ENCODE peak calls at places on chromosomes 11 and 22, in four cellular contexts. C is gastrocnemius medialis, J is heart right ventricle, O is stomach. B is an unnamed sample.

GRCh38 chr11:94740975-94741707 is 27.0 kb upstream of the AMOTL1 start:
- DNase-seq in C (no peak), J (peak; percentile 31), O (no peak), B (no peak)

GRCh38 chr11:123570939-123571590 is 83.4 kb downstream of the SCN3B start:
- DNase-seq in C (no peak), J (no peak), O (no peak), B (no peak)

GRCh38 chr11:2521681-2522630 is 77.1 kb downstream of the KCNQ1 start:
- DNase-seq in C (peak; percentile 0), J (no peak), O (peak; percentile 17), B (no peak)

GRCh38 chr11:43925063-43925931 is 17.1 kb upstream of the C11orf96 start:
- DNase-seq in C (no peak), J (no peak), O (no peak), B (no peak)

GRCh38 chr11:115408036-115408911 is 95.9 kb downstream of the CADM1 start:
- DNase-seq in C (no peak), J (no peak), O (no peak), B (no peak)

GRCh38 chr11:64913171-64913727 is 3.8 kb downstream of the ATG2A start:
- DNase-seq in C (no peak), J (no peak), O (no peak), B (no peak)

GRCh38 chr22:36257308-36257707 is 4.4 kb downstream of the APOL1 start:
- DNase-seq in C (no peak), J (no peak), O (no peak), B (no peak)

GRCh38 chr11:67468056-67468455 is 995 bp downstream of the TMEM134 start:
- DNase-seq in C (no peak), J (no peak), O (peak; percentile 96), B (no peak)

GRCh38 chr11:117096140-117096972 is 1.9 kb downstream of the SIK3 start:
- DNase-seq in C (no peak), J (no peak), O (no peak), B (peak; percentile 38)

GRCh38 chr11:85941380-85941973 is 86.3 kb downstream of the CCDC83 start:
- DNase-seq in C (peak; percentile 32), J (peak; percentile 25), O (peak; percentile 40), B (no peak)

GRCh38 chr11:6755303-6755952 is 16.3 kb downstream of the OR2AG2 start:
- DNase-seq in C (no peak), J (no peak), O (peak; percentile 27), B (no peak)

GRCh38 chr11:132610216-132610615 is 922.1 kb downstream of the OPCML start:
- DNase-seq in C (no peak), J (no peak), O (no peak), B (no peak)

GRCh38 chr11:31657091-31657490 is 147.5 kb downstream of the ELP4 start:
- DNase-seq in C (no peak), J (no peak), O (no peak), B (no peak)

GRCh38 chr11:103338621-103339484 is 229.6 kb downstream of the DYNC2H1 start:
- DNase-seq in C (no peak), J (no peak), O (no peak), B (no peak)

GRCh38 chr11:2885017-2885675 is 429 bp downstream of the CDKN1C start:
- DNase-seq in C (no peak), J (peak; percentile 64), O (peak; percentile 71), B (peak; percentile 11)

GRCh38 chr22:27628891-27629631 is 172.5 kb downstream of the MN1 start:
- DNase-seq in C (no peak), J (no peak), O (no peak), B (no peak)

GRCh38 chr22:43206515-43207161 is 19.7 kb upstream of the TTLL12 start:
- DNase-seq in C (no peak), J (no peak), O (no peak), B (no peak)

GRCh38 chr22:42074153-42074750 is at the start of gene PHETA2:
- DNase-seq in C (no peak), J (peak; percentile 68), O (peak; percentile 61), B (no peak)

GRCh38 chr22:38016182-38017078 is 32.1 kb upstream of the SOX10 start:
- DNase-seq in C (no peak), J (peak; percentile 57), O (peak; percentile 70), B (no peak)

GRCh38 chr22:46453006-46453828 is 84.2 kb downstream of the CELSR1 start:
- DNase-seq in C (no peak), J (no peak), O (peak; percentile 85), B (no peak)

GRCh38 chr11:35589281-35589680 is 29.0 kb upstream of the FJX1 start:
- DNase-seq in C (no peak), J (no peak), O (no peak), B (no peak)

GRCh38 chr22:49827853-49828598 is at the start of gene BRD1:
- DNase-seq in C (no peak), J (peak; percentile 73), O (peak; percentile 73), B (peak; percentile 55)

GRCh38 chr22:38881464-38881871 is 9.5 kb upstream of the CBX6 start:
- DNase-seq in C (peak; percentile 55), J (no peak), O (peak; percentile 59), B (no peak)

DNA sequence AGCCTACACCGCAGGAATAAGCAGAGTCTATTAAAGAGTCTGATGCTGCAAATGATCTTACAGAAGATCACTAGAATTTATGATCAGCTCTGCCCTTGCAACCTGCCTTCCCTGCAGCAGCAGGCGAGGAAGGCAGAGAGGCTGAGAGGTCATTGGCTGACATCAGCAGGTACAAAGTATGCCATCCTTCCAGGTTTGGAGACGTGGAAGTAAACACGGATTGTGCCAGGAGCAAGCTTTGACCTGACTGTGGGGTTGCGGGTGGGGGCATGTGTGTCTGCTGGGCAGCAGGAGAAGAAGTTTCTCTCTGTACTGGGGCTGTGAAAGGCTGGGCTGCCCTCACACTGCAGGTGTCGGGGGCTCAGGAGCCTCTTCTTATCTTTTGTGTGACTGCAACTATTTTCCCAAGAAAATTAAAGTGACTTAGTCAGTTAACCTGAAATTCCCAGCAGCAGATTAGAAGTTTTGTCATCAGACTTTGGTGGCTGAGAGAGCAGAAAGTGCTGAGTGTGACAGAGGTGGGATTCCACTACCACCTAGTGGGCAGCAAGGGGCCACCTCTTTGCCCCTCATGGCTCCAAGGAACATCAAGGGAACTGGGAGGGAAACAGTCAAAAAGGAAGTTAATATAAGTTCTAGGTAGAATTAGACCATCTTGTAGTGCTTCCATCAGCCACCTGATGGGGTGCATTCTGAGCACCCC is 565.9 kb downstream of the ETS1 start:
- DNase-seq in C (no peak), J (no peak), O (no peak), B (no peak)
- TF ChIP-seq CTCF in C (no peak), J (peak; percentile 44), O (no peak), B (no peak)

GRCh38 chr22:45155050-45155840 is 8.5 kb upstream of the NUP50 start:
- DNase-seq in C (no peak), J (no peak), O (no peak), B (no peak)
- H3K27ac ChIP-seq in C (no peak overlapping the region), J (no peak overlapping the region), O (no peak overlapping the region), B (no peak overlapping the region)

GRCh38 chr11:1179641-1180040 is 21.9 kb downstream of the MUC5AC start:
- DNase-seq in C (no peak), J (no peak), O (no peak), B (no peak)
- H3K9me3 ChIP-seq in C (no peaks in the 10 kb centered on the region), J (no peaks in the 10 kb centered on the region), O (no peaks in the 10 kb centered on the region), B (no peaks in the 10 kb centered on the region)

DNA sequence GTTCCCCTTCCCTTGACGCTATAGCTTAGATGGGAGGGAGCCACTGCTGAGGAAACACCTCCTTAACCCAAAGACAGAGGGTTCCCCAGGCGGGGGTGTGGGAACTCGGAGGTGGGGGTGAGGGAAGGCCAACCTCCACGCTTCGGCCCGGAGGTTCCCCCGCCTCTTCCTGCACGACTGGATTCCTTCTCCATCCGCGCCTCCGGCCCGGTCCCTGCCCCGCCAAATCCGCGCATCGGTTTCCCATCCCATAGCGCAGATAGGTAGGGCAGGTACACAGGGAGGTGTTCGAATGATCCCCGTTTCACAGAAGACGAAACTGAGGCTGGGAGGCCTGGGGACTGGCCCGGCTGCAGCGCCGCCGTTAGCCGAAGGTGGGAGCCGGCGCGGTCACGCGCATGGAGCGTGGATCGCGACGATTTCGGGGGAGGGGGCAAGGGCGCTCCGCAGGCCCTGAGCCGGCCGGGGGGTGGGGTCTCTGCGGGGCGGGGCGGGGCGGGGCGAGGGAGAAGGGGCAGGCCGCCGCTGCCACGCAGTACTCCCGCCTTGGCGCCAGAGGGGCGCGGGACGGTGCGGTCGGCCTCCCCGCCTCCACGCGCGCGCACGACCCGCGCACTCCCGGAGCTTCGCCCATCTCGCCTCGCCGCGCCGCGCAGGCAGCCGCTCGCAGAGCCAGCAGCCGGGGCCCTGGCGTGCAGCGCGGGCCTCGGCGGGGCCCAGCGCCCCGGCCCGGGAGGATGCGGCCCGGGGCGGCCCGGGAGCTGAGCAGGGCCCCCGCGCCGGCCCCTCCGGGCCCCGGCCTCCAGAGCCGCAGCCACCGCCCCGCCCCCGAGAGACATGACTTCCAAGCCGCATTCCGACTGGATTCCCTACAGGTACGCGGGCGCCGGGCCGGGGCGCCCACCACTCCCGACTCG is at the start of gene TUB:
- DNase-seq in C (no peak), J (no peak), O (peak; percentile 26), B (no peak)
- TF ChIP-seq CTCF in C (no peak), J (no peak), O (no peak), B (no peak)

GRCh38 chr11:61329871-61330270 is 3.0 kb downstream of the DDB1 start:
- DNase-seq in C (no peak), J (no peak), O (no peak), B (no peak)

GRCh38 chr11:61331636-61332035 is 1.3 kb downstream of the DDB1 start:
- DNase-seq in C (no peak), J (no peak), O (no peak), B (no peak)

GRCh38 chr11:61327669-61328071 is 5.2 kb downstream of the DDB1 start:
- DNase-seq in C (no peak), J (no peak), O (no peak), B (no peak)

GRCh38 chr11:61325649-61326414 is 7.1 kb downstream of the DDB1 start:
- DNase-seq in C (no peak), J (no peak), O (no peak), B (no peak)

DNA sequence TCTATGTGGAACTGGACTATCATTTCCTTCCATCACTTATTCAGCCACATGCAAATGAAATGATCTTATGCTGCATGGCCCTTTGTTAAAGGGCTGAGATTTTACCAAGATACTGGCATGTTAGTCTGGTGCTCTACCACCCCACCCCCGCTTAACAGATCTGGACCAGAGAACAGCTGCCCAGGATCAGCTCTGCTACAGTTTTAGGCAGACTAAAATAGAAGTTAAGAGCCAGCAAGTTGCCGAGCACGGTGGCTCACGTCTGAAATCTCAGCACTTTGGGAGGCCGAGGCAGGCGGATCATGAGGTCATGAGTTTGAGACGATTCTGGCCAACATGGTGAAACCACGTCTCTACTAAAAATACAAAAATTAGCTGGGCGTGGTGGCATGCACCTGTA is 4.6 kb downstream of the DDB1 start:
- DNase-seq in C (no peak), J (no peak), O (no peak), B (no peak)
- H3K27ac ChIP-seq in C (peak overlapping the region; percentile 99), J (no peak overlapping the region), O (no peak overlapping the region), B (no peak overlapping the region)